ENCODE peak calls at places on chromosomes 6 and 20, in four cellular contexts. Y is K562, P is HepG2, T is GM12878. H is an unnamed sample.

GRCh38 chr6:33983721-33984465 is 162.0 kb downstream of the GRM4 start:
- DNase-seq in Y (no peak), P (no peak), T (no peak), H (no peak)

GRCh38 chr6:41813956-41814355 is 26.5 kb downstream of the TOMM6 start:
- DNase-seq in P (no peak), T (no peak), Y (no peak), H (no peak)

GRCh38 chr20:45924391-45925261 is 9.9 kb upstream of the PCIF1 start:
- DNase-seq in Y (no peak), T (no peak), P (peak), H (no peak)

GRCh38 chr6:106856227-106856874 is 118.2 kb downstream of the CD24 start:
- DNase-seq in Y (peak), P (no peak), T (no peak), H (no peak)

GRCh38 chr6:79536615-79536968 is 638 bp downstream of the LCA5 start:
- DNase-seq in Y (peak), T (no peak), P (no peak), H (no peak)

GRCh38 chr6:145115638-145116037 is 619.7 kb downstream of the EPM2A start:
- DNase-seq in Y (no peak), T (no peak), P (no peak), H (no peak)

GRCh38 chr20:63103402-63104311 is 96.9 kb upstream of the BHLHE23 start:
- DNase-seq in P (no peak), T (no peak), Y (no peak), H (no peak)

GRCh38 chr20:4230651-4231050 is 215.3 kb upstream of the RNF24 start:
- DNase-seq in T (no peak), P (no peak), Y (peak), H (no peak)

GRCh38 chr6:138107752-138108592 is 753 bp upstream of the PERP start:
- DNase-seq in Y (peak), P (peak), T (no peak), H (no peak)

GRCh38 chr6:46044876-46045617 is 29.4 kb upstream of the CLIC5 start:
- DNase-seq in Y (no peak), P (no peak), T (no peak), H (no peak)

GRCh38 chr20:49741940-49742339 is 28.3 kb upstream of the B4GALT5 start:
- DNase-seq in T (no peak), P (no peak), Y (no peak), H (no peak)

GRCh38 chr6:55405474-55406220 is 78.4 kb downstream of the GFRAL start:
- DNase-seq in Y (no peak), P (no peak), T (no peak), H (no peak)

GRCh38 chr6:6317825-6318733 is 2.4 kb downstream of the F13A1 start:
- DNase-seq in Y (no peak), T (no peak), P (no peak), H (no peak)

GRCh38 chr6:148892247-148892646 is 145.4 kb downstream of the UST start:
- DNase-seq in T (no peak), Y (no peak), P (no peak), H (no peak)

GRCh38 chr6:145705561-145705960 is 29.8 kb downstream of the EPM2A start:
- DNase-seq in Y (no peak), P (no peak), T (no peak), H (no peak)

DNA sequence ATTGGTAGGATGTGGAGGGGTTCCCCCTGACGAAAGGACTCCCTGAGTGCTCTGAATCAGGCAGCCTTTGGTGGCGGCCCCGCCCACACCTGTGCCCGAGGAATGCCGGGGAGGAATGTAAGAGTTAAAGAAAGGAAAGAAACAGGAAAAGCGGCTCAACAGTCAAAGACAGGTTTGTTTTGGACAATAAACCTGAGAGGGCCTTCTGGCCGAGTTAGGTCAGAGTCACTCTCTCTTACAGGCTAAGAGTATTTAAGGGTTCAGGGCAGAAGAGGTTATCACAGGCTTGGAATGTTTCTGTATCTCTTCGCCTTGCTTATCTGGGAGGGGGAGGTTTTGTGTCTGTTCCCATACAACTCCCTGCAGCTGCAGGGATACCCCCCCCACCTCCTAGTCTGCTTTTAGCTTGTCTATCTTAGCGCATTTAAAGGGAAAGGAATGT is 32.9 kb downstream of the DYNLT1 start:
- DNase-seq in P (no peak), T (no peak), Y (no peak), H (peak)
- TF ChIP-seq BRCA1 in P (no peak), T (no peak), Y (no peak), H (no peak)

GRCh38 chr20:19757487-19757972 is 528 bp upstream of the RIN2 start:
- DNase-seq in Y (no peak), P (peak), T (no peak), H (peak)
- TF ChIP-seq EP300 in Y (no peak), P (no peak), T (no peak), H (no peak)

DNA sequence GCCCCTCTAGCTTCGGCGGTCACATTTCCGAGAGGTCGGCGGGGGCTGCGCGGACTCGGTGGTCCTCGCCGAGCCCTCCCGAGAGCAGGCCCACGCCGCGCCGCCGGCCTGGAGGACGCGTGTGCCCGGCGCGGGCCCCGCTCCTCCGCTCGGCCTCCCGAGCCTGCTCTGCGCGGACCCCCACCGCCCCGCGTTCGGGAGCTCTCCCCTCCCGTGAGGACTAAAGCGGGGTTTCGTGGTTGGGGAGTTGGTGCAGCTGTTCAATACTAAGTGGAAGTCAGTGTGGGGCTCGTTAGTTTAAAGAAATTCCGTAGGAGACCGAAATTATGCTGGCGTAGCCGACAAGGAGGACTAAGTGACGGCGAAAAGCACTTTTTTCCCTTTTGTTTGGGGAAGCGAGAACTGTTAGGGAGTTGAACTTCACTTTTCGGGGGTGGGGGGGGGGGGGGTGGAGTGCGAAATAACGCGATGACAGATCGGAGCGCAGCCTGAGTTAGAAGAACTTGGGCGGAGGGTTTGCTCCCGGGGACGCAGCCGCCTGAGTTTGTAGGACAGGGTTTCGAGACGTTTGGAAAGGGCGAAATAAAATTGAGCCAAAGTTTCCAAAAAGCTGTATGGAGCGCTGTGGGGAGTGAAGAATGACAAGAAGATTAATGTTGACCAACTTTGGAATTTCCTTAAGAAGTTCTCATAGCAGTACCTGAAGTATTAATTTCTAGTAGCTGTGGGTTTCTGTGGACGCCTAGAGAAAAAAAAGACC is 1.3 kb downstream of the QKI start:
- DNase-seq in Y (peak), P (peak), T (peak), H (no peak)
- TF ChIP-seq BRCA1 in Y (no peak), P (no peak), T (peak), H (no peak)

GRCh38 chr20:17537959-17538358 is 6.8 kb upstream of the BFSP1 start:
- DNase-seq in P (no peak), Y (no peak), T (no peak), H (no peak)
- TF ChIP-seq EP300 in P (no peak), Y (no peak), T (no peak), H (no peak)

DNA sequence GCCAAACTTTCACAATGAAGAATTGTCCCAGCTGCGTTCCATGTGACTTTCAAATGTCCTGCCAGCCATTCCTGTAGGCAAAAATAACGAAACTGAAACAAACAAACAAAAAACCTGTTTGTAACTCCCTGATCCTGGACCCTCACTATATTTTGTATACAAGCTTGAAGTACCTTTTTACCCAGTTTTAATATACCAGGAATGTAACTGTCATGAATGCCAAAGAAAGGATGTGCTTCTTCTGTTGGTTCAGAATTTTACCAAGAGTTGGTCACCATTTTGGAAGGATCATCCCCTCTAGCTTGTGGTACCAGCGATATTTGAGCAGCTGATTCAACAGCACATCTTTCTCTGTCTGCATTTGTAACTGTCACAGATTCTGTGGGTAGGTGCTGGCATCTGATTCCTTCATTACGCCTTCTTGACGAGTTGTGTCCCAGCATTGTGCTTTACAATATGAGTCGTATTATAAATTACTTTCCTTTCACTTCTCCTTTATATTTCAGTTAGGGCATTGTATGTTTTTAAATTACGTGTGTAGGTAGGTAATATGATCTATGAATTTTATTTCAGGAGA is 93.9 kb downstream of the DLGAP4 start:
- DNase-seq in P (no peak), T (no peak), Y (no peak), H (no peak)
- TF ChIP-seq BRCA1 in P (no peak), T (no peak), Y (no peak), H (no peak)

DNA sequence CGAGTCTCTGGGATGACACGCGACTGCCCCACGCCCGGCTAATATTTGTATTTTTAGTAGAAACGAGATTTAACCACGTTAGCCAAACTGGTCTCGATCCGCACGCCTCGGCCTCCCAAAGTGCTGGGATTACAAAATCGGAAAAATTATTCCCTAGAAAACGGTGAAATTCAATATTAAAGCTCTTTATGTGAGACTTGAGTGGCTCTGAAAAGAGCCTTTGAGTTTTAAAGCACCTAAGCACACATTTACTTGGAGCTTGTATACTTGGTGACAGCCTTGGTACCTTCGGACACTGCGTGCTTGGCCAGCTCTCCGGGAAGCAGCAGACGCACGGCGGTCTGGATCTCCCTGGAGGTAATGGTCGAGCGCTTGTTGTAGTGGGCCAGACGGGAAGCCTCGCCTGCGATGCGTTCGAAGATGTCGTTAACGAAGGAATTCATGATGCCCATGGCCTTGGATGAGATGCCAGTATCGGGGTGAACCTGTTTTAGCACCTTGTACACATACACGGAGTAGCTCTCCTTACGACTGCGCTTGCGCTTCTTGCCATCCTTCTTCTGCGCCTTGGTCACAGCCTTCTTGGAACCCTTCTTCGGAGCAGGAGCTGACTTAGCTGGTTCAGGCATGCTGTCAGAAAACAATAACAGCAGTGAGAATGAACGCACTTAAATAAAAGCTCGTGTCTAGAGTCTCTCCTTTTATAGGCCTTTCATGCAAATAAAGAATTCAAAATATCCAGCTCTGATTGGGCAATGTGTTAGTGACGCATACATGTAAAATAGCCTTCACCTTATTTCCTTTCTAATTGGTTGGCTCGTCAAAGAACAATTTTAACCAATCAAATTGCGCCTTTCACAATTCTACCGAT is 129.0 kb downstream of the HFE start:
- DNase-seq in T (peak), Y (peak), P (peak), H (no peak)
- TF ChIP-seq EP300 in T (no peak), Y (no peak), P (no peak), H (no peak)